ENCODE peak calls at places on chromosomes 12 and 14, in five cellular contexts. B is brain microvascular endothelial cell, W is Kasumi-1, C is HEK293T, U is NCI-H2107. I is an unnamed sample.
A peak's percentile ranks its signal among the peaks of the same experiment; 100 is the strongest.

GRCh38 chr14:104390941-104391901 is 188.3 kb upstream of the C14orf180 start:
- DNase-seq in C (no peak), U (no peak), W (no peak), B (no peak), I (no peak)

GRCh38 chr12:113461666-113462065 is 10.0 kb downstream of the LHX5 start:
- DNase-seq in B (no peak), C (peak; percentile 60), U (no peak), W (peak; percentile 40), I (no peak)

GRCh38 chr12:50615534-50616296 is 110.9 kb downstream of the DIP2B start:
- DNase-seq in U (no peak), B (no peak), W (no peak), C (no peak), I (peak; percentile 82)

GRCh38 chr14:91115986-91116385 is 2.1 kb downstream of the DGLUCY start:
- DNase-seq in B (no peak), C (no peak), W (no peak), U (no peak), I (peak; percentile 25)

GRCh38 chr12:108516511-108517275 is 1.6 kb downstream of the FICD start:
- DNase-seq in W (no peak), B (no peak), C (no peak), U (no peak), I (no peak)

GRCh38 chr12:89230376-89231101 is 121.8 kb downstream of the DUSP6 start:
- DNase-seq in U (no peak), W (no peak), C (no peak), B (no peak), I (no peak)

GRCh38 chr14:76113691-76114090 is 38.0 kb upstream of the GPATCH2L start:
- DNase-seq in U (no peak), C (no peak), W (no peak), B (no peak), I (no peak)

GRCh38 chr12:95859947-95860850 is 1.4 kb downstream of the SNRPF start:
- DNase-seq in U (no peak), C (no peak), W (peak; percentile 14), B (no peak), I (no peak)

GRCh38 chr12:88529531-88530488 is 50.5 kb downstream of the KITLG start:
- DNase-seq in W (no peak), U (no peak), B (no peak), C (no peak), I (no peak)

GRCh38 chr12:74449872-74450271 is 87.8 kb upstream of the ATXN7L3B start:
- DNase-seq in C (no peak), W (no peak), U (no peak), B (peak; percentile 3), I (peak; percentile 39)

GRCh38 chr14:105021656-105022275 is 883 bp upstream of the CDCA4 start:
- DNase-seq in C (no peak), U (peak; percentile 60), B (no peak), W (peak; percentile 41), I (peak; percentile 55)

GRCh38 chr14:20742132-20742531 is 3.6 kb upstream of the EDDM3A start:
- DNase-seq in U (no peak), W (no peak), C (no peak), B (no peak), I (no peak)

GRCh38 chr12:95838125-95838524 is 20.6 kb upstream of the SNRPF start:
- DNase-seq in W (peak; percentile 24), U (no peak), C (no peak), B (peak; percentile 61), I (peak; percentile 59)

GRCh38 chr12:105986779-105987686 is 151.7 kb downstream of the NUAK1 start:
- DNase-seq in C (no peak), B (peak; percentile 95), W (no peak), U (no peak), I (peak; percentile 98)

GRCh38 chr14:71713061-71713850 is 219.0 kb upstream of the RGS6 start:
- DNase-seq in W (no peak), B (no peak), C (no peak), U (no peak), I (no peak)

GRCh38 chr12:113860950-113861349 is 105.2 kb downstream of the RBM19 start:
- DNase-seq in W (no peak), U (no peak), C (no peak), B (peak; percentile 91), I (peak; percentile 95)

GRCh38 chr12:46372131-46372851 is at the start of gene SLC38A2:
- DNase-seq in W (peak; percentile 82), C (peak; percentile 93), B (peak; percentile 94), U (peak; percentile 86), I (peak; percentile 95)

GRCh38 chr12:96447256-96447655 is 42.1 kb upstream of the CFAP54 start:
- DNase-seq in C (no peak), W (no peak), U (no peak), B (no peak), I (peak; percentile 45)

GRCh38 chr14:89504602-89505320 is 87.7 kb upstream of the FOXN3 start:
- DNase-seq in B (peak; percentile 59), W (peak; percentile 55), U (no peak), C (no peak), I (peak; percentile 51)

GRCh38 chr14:98704441-98704840 is 567.6 kb downstream of the BCL11B start:
- DNase-seq in B (no peak), W (no peak), U (no peak), C (no peak), I (no peak)

GRCh38 chr12:89474615-89475014 is 50.0 kb downstream of the GALNT4 start:
- DNase-seq in C (no peak), U (no peak), W (no peak), B (no peak), I (no peak)

GRCh38 chr14:97328743-97329142 is 531.6 kb downstream of the VRK1 start:
- DNase-seq in B (no peak), C (no peak), W (no peak), U (no peak), I (no peak)

GRCh38 chr14:20697273-20698017 is 8.9 kb downstream of the ANG start:
- DNase-seq in C (peak; percentile 69), W (peak; percentile 72), U (peak; percentile 46), B (peak; percentile 78), I (peak; percentile 59)

GRCh38 chr14:59919582-59920377 is at the start of gene LRRC9:
- DNase-seq in C (peak; percentile 80), B (no peak), W (no peak), U (peak; percentile 94), I (peak; percentile 7)

GRCh38 chr12:121796855-121797751 is 3.6 kb upstream of the RHOF start:
- DNase-seq in U (peak; percentile 30), B (peak; percentile 68), C (peak; percentile 49), W (no peak), I (peak; percentile 93)

GRCh38 chr14:71354801-71355200 is 447.5 kb downstream of the PCNX1 start:
- DNase-seq in B (no peak), W (no peak), C (no peak), U (no peak), I (no peak)

GRCh38 chr12:50589650-50590435 is 85.1 kb downstream of the DIP2B start:
- DNase-seq in C (no peak), B (peak; percentile 92), U (no peak), W (peak; percentile 7), I (peak; percentile 96)

GRCh38 chr12:43063642-43064041 is 474.1 kb upstream of the PRICKLE1 start:
- DNase-seq in W (no peak), C (no peak), B (peak; percentile 65), U (no peak), I (peak; percentile 64)

GRCh38 chr12:111406474-111407370 is 999 bp downstream of the SH2B3 start:
- DNase-seq in C (no peak), W (peak; percentile 34), B (no peak), U (no peak), I (peak; percentile 27)

GRCh38 chr12:98754095-98754494 is 109.0 kb downstream of the APAF1 start:
- DNase-seq in B (peak; percentile 83), C (no peak), W (peak; percentile 2), U (no peak), I (no peak)

GRCh38 chr12:121799175-121799841 is 4.5 kb upstream of the SETD1B start:
- DNase-seq in C (peak; percentile 61), B (peak; percentile 77), W (peak; percentile 69), U (peak; percentile 37), I (peak; percentile 84)

GRCh38 chr14:76720382-76720813 is 40.9 kb upstream of the VASH1 start:
- DNase-seq in C (peak; percentile 30), B (no peak), U (no peak), W (peak; percentile 72), I (peak; percentile 69)

GRCh38 chr14:101360045-101360931 is 201.0 kb upstream of the DIO3 start:
- DNase-seq in B (no peak), W (no peak), U (no peak), C (no peak), I (peak; percentile 91)

GRCh38 chr12:127238061-127238460 is 1028.9 kb upstream of the TMEM132C start:
- DNase-seq in C (no peak), U (no peak), B (no peak), W (no peak), I (peak; percentile 38)

GRCh38 chr14:24327303-24327702 is 7.6 kb downstream of the ADCY4 start:
- DNase-seq in W (peak; percentile 88), B (no peak), U (no peak), C (no peak), I (no peak)

GRCh38 chr12:117026343-117026742 is 72.9 kb downstream of the TESC start:
- DNase-seq in W (no peak), C (no peak), B (no peak), U (no peak), I (no peak)

GRCh38 chr12:75814856-75815754 is 216.5 kb downstream of the PHLDA1 start:
- DNase-seq in B (peak; percentile 95), U (no peak), W (peak; percentile 5), C (no peak), I (peak; percentile 97)

GRCh38 chr12:120846721-120847120 is 57.4 kb downstream of the SPPL3 start:
- DNase-seq in U (no peak), W (no peak), C (no peak), B (no peak), I (peak; percentile 85)

GRCh38 chr12:89051065-89051677 is 301.1 kb downstream of the DUSP6 start:
- DNase-seq in C (peak; percentile 43), U (peak; percentile 46), W (peak; percentile 74), B (peak; percentile 70), I (peak; percentile 80)

I was measured in fibroblast of villous mesenchyme.